ENCODE peak calls at places on chromosomes 1 and 21, in five cellular contexts. One of them, this sample, is unnamed.

GRCh38 chr1:228337711-228338520 is 68.7 kb downstream of the TRIM11 start:
- DNase-seq in NCI-H774: no peak
- DNase-seq in left ventricle myocardium inferior: peak
- DNase-seq in iris pigment epithelial cell: no peak
- DNase-seq in lung microvascular endothelial cell: no peak
- DNase-seq in this sample: no peak

GRCh38 chr1:219227731-219228419 is 54.2 kb downstream of the LYPLAL1 start:
- DNase-seq in NCI-H774: no peak
- DNase-seq in left ventricle myocardium inferior: no peak
- DNase-seq in iris pigment epithelial cell: peak
- DNase-seq in lung microvascular endothelial cell: no peak
- DNase-seq in this sample: no peak

GRCh38 chr1:45348020-45348419 is 7.8 kb upstream of the MUTYH start:
- DNase-seq in NCI-H774: no peak
- DNase-seq in left ventricle myocardium inferior: no peak
- DNase-seq in iris pigment epithelial cell: peak
- DNase-seq in lung microvascular endothelial cell: no peak
- DNase-seq in this sample: no peak

GRCh38 chr1:221217029-221217428 is 337.8 kb downstream of the HLX start:
- DNase-seq in NCI-H774: peak
- DNase-seq in left ventricle myocardium inferior: peak
- DNase-seq in iris pigment epithelial cell: peak
- DNase-seq in lung microvascular endothelial cell: peak
- DNase-seq in this sample: no peak

GRCh38 chr1:193143285-193143684 is 21.5 kb downstream of the CDC73 start:
- DNase-seq in NCI-H774: no peak
- DNase-seq in left ventricle myocardium inferior: no peak
- DNase-seq in iris pigment epithelial cell: peak
- DNase-seq in lung microvascular endothelial cell: peak
- DNase-seq in this sample: no peak

GRCh38 chr1:221714227-221715116 is 27.4 kb downstream of the DUSP10 start:
- DNase-seq in NCI-H774: peak
- DNase-seq in left ventricle myocardium inferior: no peak
- DNase-seq in iris pigment epithelial cell: no peak
- DNase-seq in lung microvascular endothelial cell: no peak
- DNase-seq in this sample: no peak

GRCh38 chr1:117036018-117036421 is 24.1 kb upstream of the TTF2 start:
- DNase-seq in NCI-H774: no peak
- DNase-seq in left ventricle myocardium inferior: no peak
- DNase-seq in iris pigment epithelial cell: no peak
- DNase-seq in lung microvascular endothelial cell: no peak
- DNase-seq in this sample: no peak

GRCh38 chr1:153985984-153986761 is at the start of gene RAB13:
- DNase-seq in NCI-H774: peak
- DNase-seq in left ventricle myocardium inferior: peak
- DNase-seq in iris pigment epithelial cell: peak
- DNase-seq in lung microvascular endothelial cell: peak
- DNase-seq in this sample: no peak

GRCh38 chr1:93244298-93245069 is 64.0 kb downstream of the CCDC18 start:
- DNase-seq in NCI-H774: no peak
- DNase-seq in left ventricle myocardium inferior: no peak
- DNase-seq in iris pigment epithelial cell: no peak
- DNase-seq in lung microvascular endothelial cell: peak
- DNase-seq in this sample: no peak

GRCh38 chr1:115729765-115730164 is 38.7 kb downstream of the CASQ2 start:
- DNase-seq in NCI-H774: no peak
- DNase-seq in left ventricle myocardium inferior: no peak
- DNase-seq in iris pigment epithelial cell: no peak
- DNase-seq in lung microvascular endothelial cell: no peak
- DNase-seq in this sample: no peak

GRCh38 chr1:169309178-169310166 is 58.1 kb downstream of the NME7 start:
- DNase-seq in NCI-H774: no peak
- DNase-seq in left ventricle myocardium inferior: no peak
- DNase-seq in iris pigment epithelial cell: no peak
- DNase-seq in lung microvascular endothelial cell: peak
- DNase-seq in this sample: no peak

GRCh38 chr1:21097744-21098143 is 79.0 kb downstream of the EIF4G3 start:
- DNase-seq in NCI-H774: no peak
- DNase-seq in left ventricle myocardium inferior: no peak
- DNase-seq in iris pigment epithelial cell: no peak
- DNase-seq in lung microvascular endothelial cell: peak
- DNase-seq in this sample: no peak

GRCh38 chr1:98422821-98423220 is 238.7 kb upstream of the SNX7 start:
- DNase-seq in NCI-H774: no peak
- DNase-seq in left ventricle myocardium inferior: no peak
- DNase-seq in iris pigment epithelial cell: peak
- DNase-seq in lung microvascular endothelial cell: no peak
- DNase-seq in this sample: no peak

GRCh38 chr1:201728731-201729130 is 100.2 kb upstream of the IPO9 start:
- DNase-seq in NCI-H774: no peak
- DNase-seq in left ventricle myocardium inferior: no peak
- DNase-seq in iris pigment epithelial cell: no peak
- DNase-seq in lung microvascular endothelial cell: no peak
- DNase-seq in this sample: no peak

GRCh38 chr21:33080776-33081175 is 10.8 kb downstream of the OLIG1 start:
- DNase-seq in NCI-H774: no peak
- DNase-seq in left ventricle myocardium inferior: no peak
- DNase-seq in iris pigment epithelial cell: no peak
- DNase-seq in lung microvascular endothelial cell: no peak
- DNase-seq in this sample: no peak

GRCh38 chr1:21539933-21540332 is 30.7 kb downstream of the ALPL start:
- DNase-seq in NCI-H774: no peak
- DNase-seq in left ventricle myocardium inferior: peak
- DNase-seq in iris pigment epithelial cell: no peak
- DNase-seq in lung microvascular endothelial cell: peak
- DNase-seq in this sample: no peak

GRCh38 chr21:45306832-45307571 is 19.3 kb upstream of the POFUT2 start:
- DNase-seq in NCI-H774: no peak
- DNase-seq in left ventricle myocardium inferior: peak
- DNase-seq in iris pigment epithelial cell: peak
- DNase-seq in lung microvascular endothelial cell: no peak
- DNase-seq in this sample: no peak

GRCh38 chr1:200890818-200891773 is 3.6 kb upstream of the INAVA start:
- DNase-seq in NCI-H774: no peak
- DNase-seq in left ventricle myocardium inferior: no peak
- DNase-seq in iris pigment epithelial cell: peak
- DNase-seq in lung microvascular endothelial cell: peak
- DNase-seq in this sample: no peak

GRCh38 chr1:241703001-241703400 is 50.9 kb downstream of the WDR64 start:
- DNase-seq in NCI-H774: no peak
- DNase-seq in left ventricle myocardium inferior: no peak
- DNase-seq in iris pigment epithelial cell: peak
- DNase-seq in lung microvascular endothelial cell: no peak
- DNase-seq in this sample: no peak

GRCh38 chr1:160658162-160658955 is 11.5 kb upstream of the SLAMF1 start:
- DNase-seq in NCI-H774: no peak
- DNase-seq in left ventricle myocardium inferior: no peak
- DNase-seq in iris pigment epithelial cell: no peak
- DNase-seq in lung microvascular endothelial cell: no peak
- DNase-seq in this sample: no peak

GRCh38 chr1:39081266-39082139 is 55.4 kb downstream of the NDUFS5 start:
- DNase-seq in NCI-H774: peak
- DNase-seq in left ventricle myocardium inferior: peak
- DNase-seq in iris pigment epithelial cell: peak
- DNase-seq in lung microvascular endothelial cell: peak
- DNase-seq in this sample: no peak

GRCh38 chr1:99472893-99473292 is 173.0 kb upstream of the PALMD start:
- DNase-seq in NCI-H774: no peak
- DNase-seq in left ventricle myocardium inferior: no peak
- DNase-seq in iris pigment epithelial cell: no peak
- DNase-seq in lung microvascular endothelial cell: no peak
- DNase-seq in this sample: no peak

GRCh38 chr1:205512059-205513045 is 7.9 kb downstream of the CDK18 start:
- DNase-seq in NCI-H774: no peak
- DNase-seq in left ventricle myocardium inferior: peak
- DNase-seq in iris pigment epithelial cell: peak
- DNase-seq in lung microvascular endothelial cell: no peak
- DNase-seq in this sample: no peak

GRCh38 chr1:205042911-205043806 is at the start of gene CNTN2:
- DNase-seq in NCI-H774: no peak
- DNase-seq in left ventricle myocardium inferior: no peak
- DNase-seq in iris pigment epithelial cell: peak
- DNase-seq in lung microvascular endothelial cell: no peak
- DNase-seq in this sample: no peak

GRCh38 chr1:14929547-14930223 is 223.9 kb upstream of the TMEM51 start:
- DNase-seq in NCI-H774: no peak
- DNase-seq in left ventricle myocardium inferior: no peak
- DNase-seq in iris pigment epithelial cell: peak
- DNase-seq in lung microvascular endothelial cell: no peak
- DNase-seq in this sample: no peak

GRCh38 chr1:190144650-190145049 is 333.0 kb downstream of the BRINP3 start:
- DNase-seq in NCI-H774: no peak
- DNase-seq in left ventricle myocardium inferior: no peak
- DNase-seq in iris pigment epithelial cell: no peak
- DNase-seq in lung microvascular endothelial cell: no peak
- DNase-seq in this sample: no peak

GRCh38 chr21:44795342-44795741 is 6.3 kb downstream of the UBE2G2 start:
- DNase-seq in NCI-H774: no peak
- DNase-seq in left ventricle myocardium inferior: no peak
- DNase-seq in iris pigment epithelial cell: no peak
- DNase-seq in lung microvascular endothelial cell: no peak
- DNase-seq in this sample: no peak

GRCh38 chr21:34351786-34352241 is 12.0 kb upstream of the KCNE2 start:
- DNase-seq in NCI-H774: peak
- DNase-seq in left ventricle myocardium inferior: peak
- DNase-seq in iris pigment epithelial cell: peak
- DNase-seq in lung microvascular endothelial cell: peak
- DNase-seq in this sample: no peak

GRCh38 chr1:21570528-21570875 is 61.3 kb downstream of the ALPL start:
- DNase-seq in NCI-H774: no peak
- DNase-seq in left ventricle myocardium inferior: no peak
- DNase-seq in iris pigment epithelial cell: no peak
- DNase-seq in lung microvascular endothelial cell: no peak
- DNase-seq in this sample: no peak

GRCh38 chr1:30354410-30354809 is 369.0 kb downstream of the MATN1 start:
- DNase-seq in NCI-H774: no peak
- DNase-seq in left ventricle myocardium inferior: no peak
- DNase-seq in iris pigment epithelial cell: no peak
- DNase-seq in lung microvascular endothelial cell: no peak
- DNase-seq in this sample: no peak

GRCh38 chr1:152107289-152107983 is 7.8 kb downstream of the TCHH start:
- DNase-seq in NCI-H774: no peak
- DNase-seq in left ventricle myocardium inferior: no peak
- DNase-seq in iris pigment epithelial cell: no peak
- DNase-seq in lung microvascular endothelial cell: no peak
- DNase-seq in this sample: no peak

This sample was measured in vagina.